ENCODE peak calls at places on chromosomes 12 and 14, in seven cellular contexts. Z is CD8-positive, alpha-beta memory T cell; N is PC-9; B is fibroblast of lung; H is heart left ventricle; X is upper lobe of right lung; V is heart right ventricle. K is an unnamed sample.

GRCh38 chr14:61841145-61841544 is 78.9 kb downstream of the SNAPC1 start:
- DNase-seq in Z (no peak), N (no peak), B (no peak), H (no peak), X (no peak), V (no peak), K (no peak)

GRCh38 chr14:23561259-23561658 is 5.2 kb downstream of the THTPA start:
- DNase-seq in Z (no peak), N (no peak), B (no peak), H (no peak), X (no peak), V (no peak), K (no peak)

GRCh38 chr14:22535916-22536315 is 53.1 kb downstream of the DAD1 start:
- DNase-seq in Z (no peak), N (no peak), B (no peak), H (no peak), X (no peak), V (no peak), K (no peak)

GRCh38 chr14:31536201-31536960 is 24.8 kb upstream of the NUBPL start:
- DNase-seq in Z (no peak), N (no peak), B (no peak), H (no peak), X (no peak), V (no peak), K (no peak)

GRCh38 chr12:113466770-113467153 is 4.9 kb downstream of the LHX5 start:
- DNase-seq in Z (no peak), N (no peak), B (no peak), H (no peak), X (no peak), V (no peak), K (no peak)

GRCh38 chr14:71304588-71305133 is 397.4 kb downstream of the PCNX1 start:
- DNase-seq in Z (no peak), N (no peak), B (no peak), H (no peak), X (no peak), V (no peak), K (no peak)

GRCh38 chr14:59009967-59010366 is 178.5 kb upstream of the DAAM1 start:
- DNase-seq in Z (no peak), N (no peak), B (no peak), H (no peak), X (no peak), V (no peak), K (no peak)

GRCh38 chr14:75825147-75825592 is 156.6 kb downstream of the TGFB3 start:
- DNase-seq in Z (no peak), N (no peak), B (peak; percentile 41), H (no peak), X (no peak), V (peak; percentile 31), K (peak; percentile 25)

GRCh38 chr14:54338696-54339317 is 58.0 kb upstream of the CDKN3 start:
- DNase-seq in Z (no peak), N (peak; percentile 39), B (peak; percentile 67), H (no peak), X (no peak), V (no peak), K (no peak)

GRCh38 chr12:7747196-7747595 is at the start of gene CLEC4C:
- DNase-seq in Z (no peak), N (no peak), B (no peak), H (no peak), X (no peak), V (no peak), K (no peak)

GRCh38 chr12:9669019-9669326 is 540 bp upstream of the CLEC2D start:
- DNase-seq in Z (no peak), N (no peak), B (no peak), H (no peak), X (no peak), V (no peak), K (no peak)

GRCh38 chr12:13764748-13765147 is 216.7 kb downstream of the GRIN2B start:
- DNase-seq in Z (no peak), N (no peak), B (no peak), H (no peak), X (no peak), V (no peak), K (no peak)

GRCh38 chr12:47023944-47024343 is 55.5 kb upstream of the PCED1B start:
- DNase-seq in Z (no peak), N (no peak), B (no peak), H (no peak), X (no peak), V (no peak), K (no peak)

GRCh38 chr12:83150465-83151189 is 463.9 kb downstream of the TMTC2 start:
- DNase-seq in Z (no peak), N (no peak), B (no peak), H (no peak), X (no peak), V (no peak), K (no peak)

GRCh38 chr12:83092101-83092500 is 405.4 kb downstream of the TMTC2 start:
- DNase-seq in Z (no peak), N (no peak), B (no peak), H (no peak), X (no peak), V (no peak), K (no peak)

GRCh38 chr12:125340791-125341190 is 275.6 kb downstream of the AACS start:
- DNase-seq in Z (no peak), N (no peak), B (peak; percentile 89), H (peak; percentile 34), X (no peak), V (peak; percentile 50), K (no peak)

GRCh38 chr12:115273446-115273845 is 589.5 kb upstream of the TBX3 start:
- DNase-seq in Z (no peak), N (no peak), B (peak; percentile 34), H (no peak), X (no peak), V (no peak), K (no peak)

GRCh38 chr12:83017001-83017400 is 330.3 kb downstream of the TMTC2 start:
- DNase-seq in Z (no peak), N (no peak), B (peak; percentile 53), H (no peak), X (no peak), V (no peak), K (no peak)

GRCh38 chr12:89721291-89721987 is 12.8 kb upstream of the ATP2B1 start:
- DNase-seq in Z (no peak), N (no peak), B (no peak), H (no peak), X (no peak), V (no peak), K (no peak)

GRCh38 chr12:4134833-4135597 is 138.5 kb upstream of the CCND2 start:
- DNase-seq in Z (no peak), N (no peak), B (no peak), H (no peak), X (no peak), V (no peak), K (no peak)

GRCh38 chr12:46386360-46386867 is 13.8 kb upstream of the SLC38A2 start:
- DNase-seq in Z (no peak), N (no peak), B (peak; percentile 98), H (no peak), X (no peak), V (no peak), K (no peak)

DNA sequence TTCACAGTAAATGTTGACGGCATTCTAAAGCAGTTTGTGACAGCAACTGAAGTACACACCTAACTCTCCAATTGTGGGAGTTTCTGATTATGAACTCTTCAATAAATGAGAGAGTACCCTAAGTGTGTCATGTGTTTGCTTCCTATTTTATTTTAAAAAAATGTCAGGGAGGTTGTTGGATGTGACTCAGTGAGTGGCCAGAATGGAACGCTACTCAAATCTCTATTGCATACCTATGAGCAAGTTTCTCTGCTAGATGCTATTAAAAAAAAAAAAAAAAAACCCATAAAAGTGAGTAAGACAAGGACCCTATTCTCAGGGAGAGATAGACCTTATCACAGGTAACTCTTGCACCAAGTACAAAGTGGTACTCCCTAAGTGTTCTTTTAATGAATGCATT is 256.6 kb downstream of the BTG1 start:
- DNase-seq in Z (no peak), N (no peak), B (no peak), H (no peak), X (no peak), V (no peak), K (no peak)
- H3K4me3 ChIP-seq in Z (no peak overlapping the region), N (no peak overlapping the region), B (no peak overlapping the region), H (no peak overlapping the region), X (no peak overlapping the region), V (no peak overlapping the region), K (no peak overlapping the region)

GRCh38 chr12:122028601-122029560 is 7.2 kb downstream of the BCL7A start:
- DNase-seq in Z (peak; percentile 23), N (no peak), B (no peak), H (no peak), X (no peak), V (no peak), K (no peak)
- H3K4me3 ChIP-seq in Z (no peak overlapping the region), N (no peak overlapping the region), B (no peak overlapping the region), H (no peak overlapping the region), X (no peak overlapping the region), V (no peak overlapping the region), K (no peak overlapping the region)

GRCh38 chr12:1523558-1524050 is 70.8 kb downstream of the FBXL14 start:
- DNase-seq in Z (no peak), N (no peak), B (no peak), H (no peak), X (peak; percentile 34), V (no peak), K (no peak)
- H3K4me3 ChIP-seq in Z (no peak overlapping the region), N (no peak overlapping the region), B (no peak overlapping the region), H (no peak overlapping the region), X (no peak overlapping the region), V (no peak overlapping the region), K (no peak overlapping the region)

DNA sequence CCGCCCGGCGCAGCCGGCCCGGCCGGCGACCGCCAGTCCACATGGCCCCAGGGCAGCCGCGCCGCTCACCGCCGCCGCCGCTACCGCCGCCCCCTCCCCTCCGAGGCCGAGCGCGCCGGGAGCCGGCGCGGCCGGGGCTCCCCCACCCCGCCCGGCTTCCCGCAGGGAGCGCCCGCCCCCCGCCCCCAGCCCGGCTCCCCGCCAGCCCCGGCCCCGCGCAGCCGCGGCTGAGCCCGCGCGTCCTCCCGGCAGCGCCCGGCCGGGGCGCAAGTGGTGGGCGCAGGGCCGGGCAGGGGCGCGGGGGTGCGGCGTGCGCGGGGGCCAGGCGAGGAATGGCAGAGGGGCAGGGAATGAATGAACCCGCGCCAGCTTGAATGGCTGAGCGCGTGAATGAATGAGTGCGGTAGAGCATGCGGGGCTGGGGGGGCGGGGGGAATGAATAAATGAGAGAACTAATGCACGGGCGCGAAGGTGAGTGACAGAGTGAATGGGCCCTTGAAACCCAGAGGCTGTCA is at the start of gene BEGAIN:
- DNase-seq in Z (no peak), N (no peak), B (no peak), H (peak; percentile 10), X (no peak), V (no peak), K (no peak)
- H3K4me3 ChIP-seq in Z (peak within 1 kb of the TSS; percentile 39), N (peak within 1 kb of the TSS; percentile 18), B (peak within 1 kb of the TSS; percentile 48), H (peak within 1 kb of the TSS; percentile 39), X (peak within 1 kb of the TSS; percentile 49), V (peak within 1 kb of the TSS; percentile 58), K (peak within 1 kb of the TSS; percentile 34)

DNA sequence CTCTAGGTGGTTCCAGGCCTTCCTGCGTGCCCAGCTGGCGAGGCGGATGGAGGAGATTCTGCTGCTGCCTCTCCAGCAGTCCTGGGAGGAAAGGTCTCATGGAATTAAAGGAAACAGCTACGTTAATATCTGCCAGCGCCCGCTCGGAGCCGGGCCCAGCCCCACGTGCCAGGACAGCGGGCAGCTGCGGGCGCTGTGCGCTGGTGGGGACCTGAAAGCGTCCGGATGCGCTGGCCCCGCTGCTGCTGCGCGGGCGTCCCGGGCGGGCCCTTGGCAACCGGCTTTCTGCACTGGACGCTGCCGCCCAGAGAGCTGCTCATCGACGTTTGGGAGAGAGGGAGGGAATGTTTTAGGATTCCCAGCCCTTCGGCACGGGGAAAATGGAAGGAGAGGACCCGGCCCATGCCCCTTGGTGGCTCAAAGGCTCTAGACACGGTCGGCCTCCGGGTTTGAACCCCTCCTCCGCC is 8.6 kb upstream of the DYNC1H1 start:
- DNase-seq in Z (no peak), N (no peak), B (no peak), H (no peak), X (no peak), V (no peak), K (peak; percentile 18)
- H3K4me3 ChIP-seq in Z (no peak overlapping the region), N (no peak overlapping the region), B (no peak overlapping the region), H (no peak overlapping the region), X (no peak overlapping the region), V (no peak overlapping the region), K (no peak overlapping the region)